ENCODE peak calls at places on chromosomes 11 and 22, in eight cellular contexts. One of them, this sample, is unnamed.
A peak's percentile ranks its signal among the peaks of the same experiment; 100 is the strongest.

GRCh38 chr22:46374663-46375474 is 39.4 kb downstream of the TRMU start:
- DNase-seq in adrenal gland: no peak
- DNase-seq in dorsolateral prefrontal cortex: no peak
- DNase-seq in ovary: no peak
- DNase-seq in stomach: peak; percentile 88
- DNase-seq in AG10803: no peak
- DNase-seq in mammary epithelial cell: no peak
- DNase-seq in choroid plexus epithelial cell: no peak
- DNase-seq in this sample: no peak

GRCh38 chr22:45859231-45860161 is 117.5 kb downstream of the WNT7B start:
- DNase-seq in mammary epithelial cell: no peak
- DNase-seq in ovary: no peak
- DNase-seq in AG10803: no peak
- DNase-seq in adrenal gland: peak; percentile 18
- DNase-seq in stomach: peak; percentile 17
- DNase-seq in choroid plexus epithelial cell: peak; percentile 23
- DNase-seq in dorsolateral prefrontal cortex: no peak
- DNase-seq in this sample: peak; percentile 38

GRCh38 chr11:126193038-126193478 is 18.4 kb downstream of the RPUSD4 start:
- DNase-seq in dorsolateral prefrontal cortex: no peak
- DNase-seq in AG10803: no peak
- DNase-seq in stomach: no peak
- DNase-seq in ovary: no peak
- DNase-seq in choroid plexus epithelial cell: no peak
- DNase-seq in adrenal gland: no peak
- DNase-seq in mammary epithelial cell: no peak
- DNase-seq in this sample: no peak

GRCh38 chr11:124194696-124195418 is 11.7 kb downstream of the OR10D3 start:
- DNase-seq in AG10803: peak; percentile 54
- DNase-seq in dorsolateral prefrontal cortex: no peak
- DNase-seq in stomach: peak; percentile 39
- DNase-seq in choroid plexus epithelial cell: peak; percentile 85
- DNase-seq in adrenal gland: peak; percentile 71
- DNase-seq in mammary epithelial cell: peak; percentile 48
- DNase-seq in ovary: no peak
- DNase-seq in this sample: peak; percentile 53

GRCh38 chr11:704799-705645 is 1.0 kb upstream of the EPS8L2 start:
- DNase-seq in adrenal gland: no peak
- DNase-seq in mammary epithelial cell: peak; percentile 53
- DNase-seq in ovary: peak; percentile 51
- DNase-seq in stomach: peak; percentile 91
- DNase-seq in dorsolateral prefrontal cortex: no peak
- DNase-seq in choroid plexus epithelial cell: no peak
- DNase-seq in AG10803: no peak
- DNase-seq in this sample: no peak

GRCh38 chr11:44030276-44030932 is 17.4 kb upstream of the ACCSL start:
- DNase-seq in dorsolateral prefrontal cortex: no peak
- DNase-seq in stomach: no peak
- DNase-seq in adrenal gland: peak; percentile 77
- DNase-seq in AG10803: peak; percentile 74
- DNase-seq in mammary epithelial cell: no peak
- DNase-seq in ovary: peak; percentile 78
- DNase-seq in choroid plexus epithelial cell: peak; percentile 89
- DNase-seq in this sample: peak; percentile 10

GRCh38 chr11:70192666-70193410 is 10.3 kb upstream of the FADD start:
- DNase-seq in AG10803: no peak
- DNase-seq in mammary epithelial cell: no peak
- DNase-seq in adrenal gland: no peak
- DNase-seq in stomach: no peak
- DNase-seq in choroid plexus epithelial cell: no peak
- DNase-seq in dorsolateral prefrontal cortex: no peak
- DNase-seq in ovary: no peak
- DNase-seq in this sample: no peak

GRCh38 chr11:11533751-11534150 is 88.1 kb downstream of the GALNT18 start:
- DNase-seq in adrenal gland: no peak
- DNase-seq in dorsolateral prefrontal cortex: peak; percentile 45
- DNase-seq in choroid plexus epithelial cell: no peak
- DNase-seq in AG10803: no peak
- DNase-seq in ovary: no peak
- DNase-seq in mammary epithelial cell: no peak
- DNase-seq in stomach: no peak
- DNase-seq in this sample: no peak

GRCh38 chr11:117734596-117734995 is 62.4 kb downstream of the DSCAML1 start:
- DNase-seq in ovary: no peak
- DNase-seq in stomach: no peak
- DNase-seq in dorsolateral prefrontal cortex: no peak
- DNase-seq in choroid plexus epithelial cell: no peak
- DNase-seq in adrenal gland: no peak
- DNase-seq in mammary epithelial cell: no peak
- DNase-seq in AG10803: no peak
- DNase-seq in this sample: no peak

GRCh38 chr11:117731689-117732290 is 65.2 kb downstream of the DSCAML1 start:
- DNase-seq in choroid plexus epithelial cell: no peak
- DNase-seq in ovary: no peak
- DNase-seq in stomach: no peak
- DNase-seq in adrenal gland: no peak
- DNase-seq in AG10803: no peak
- DNase-seq in dorsolateral prefrontal cortex: no peak
- DNase-seq in mammary epithelial cell: no peak
- DNase-seq in this sample: no peak

GRCh38 chr11:117735350-117735977 is 61.6 kb downstream of the DSCAML1 start:
- DNase-seq in dorsolateral prefrontal cortex: no peak
- DNase-seq in AG10803: no peak
- DNase-seq in mammary epithelial cell: no peak
- DNase-seq in stomach: no peak
- DNase-seq in choroid plexus epithelial cell: no peak
- DNase-seq in ovary: no peak
- DNase-seq in adrenal gland: no peak
- DNase-seq in this sample: no peak

GRCh38 chr11:117733311-117733710 is 63.7 kb downstream of the DSCAML1 start:
- DNase-seq in ovary: no peak
- DNase-seq in stomach: no peak
- DNase-seq in adrenal gland: no peak
- DNase-seq in choroid plexus epithelial cell: no peak
- DNase-seq in mammary epithelial cell: no peak
- DNase-seq in dorsolateral prefrontal cortex: no peak
- DNase-seq in AG10803: no peak
- DNase-seq in this sample: no peak

GRCh38 chr11:117730256-117730800 is 66.7 kb downstream of the DSCAML1 start:
- DNase-seq in ovary: no peak
- DNase-seq in choroid plexus epithelial cell: no peak
- DNase-seq in AG10803: no peak
- DNase-seq in stomach: no peak
- DNase-seq in mammary epithelial cell: no peak
- DNase-seq in adrenal gland: no peak
- DNase-seq in dorsolateral prefrontal cortex: no peak
- DNase-seq in this sample: no peak
- TF ChIP-seq CTCF in ovary: no peak
- TF ChIP-seq CTCF in choroid plexus epithelial cell: peak; percentile 3
- TF ChIP-seq CTCF in AG10803: no peak
- TF ChIP-seq CTCF in stomach: no peak
- TF ChIP-seq CTCF in mammary epithelial cell: no peak
- TF ChIP-seq CTCF in adrenal gland: no peak
- TF ChIP-seq CTCF in dorsolateral prefrontal cortex: no peak
- TF ChIP-seq CTCF in this sample: no peak

GRCh38 chr11:30860970-30861369 is 274.8 kb upstream of the MPPED2 start:
- DNase-seq in adrenal gland: no peak
- DNase-seq in AG10803: no peak
- DNase-seq in ovary: no peak
- DNase-seq in stomach: no peak
- DNase-seq in dorsolateral prefrontal cortex: no peak
- DNase-seq in mammary epithelial cell: no peak
- DNase-seq in choroid plexus epithelial cell: no peak
- DNase-seq in this sample: no peak
- H3K4me3 ChIP-seq in adrenal gland: no peak overlapping the region
- H3K4me3 ChIP-seq in AG10803: no peak overlapping the region
- H3K4me3 ChIP-seq in ovary: no peak overlapping the region
- H3K4me3 ChIP-seq in stomach: no peak overlapping the region
- H3K4me3 ChIP-seq in dorsolateral prefrontal cortex: no peak overlapping the region
- H3K4me3 ChIP-seq in mammary epithelial cell: no peak overlapping the region
- H3K4me3 ChIP-seq in choroid plexus epithelial cell: no peak overlapping the region
- H3K4me3 ChIP-seq in this sample: no peak overlapping the region

GRCh38 chr11:9726313-9727022 is 62.6 kb downstream of the SWAP70 start:
- DNase-seq in mammary epithelial cell: peak; percentile 75
- DNase-seq in ovary: no peak
- DNase-seq in AG10803: peak; percentile 34
- DNase-seq in adrenal gland: no peak
- DNase-seq in stomach: no peak
- DNase-seq in dorsolateral prefrontal cortex: no peak
- DNase-seq in choroid plexus epithelial cell: peak; percentile 76
- DNase-seq in this sample: peak; percentile 86
- TF ChIP-seq CTCF in mammary epithelial cell: no peak
- TF ChIP-seq CTCF in ovary: no peak
- TF ChIP-seq CTCF in AG10803: no peak
- TF ChIP-seq CTCF in adrenal gland: no peak
- TF ChIP-seq CTCF in stomach: no peak
- TF ChIP-seq CTCF in dorsolateral prefrontal cortex: no peak
- TF ChIP-seq CTCF in choroid plexus epithelial cell: no peak
- TF ChIP-seq CTCF in this sample: no peak

DNA sequence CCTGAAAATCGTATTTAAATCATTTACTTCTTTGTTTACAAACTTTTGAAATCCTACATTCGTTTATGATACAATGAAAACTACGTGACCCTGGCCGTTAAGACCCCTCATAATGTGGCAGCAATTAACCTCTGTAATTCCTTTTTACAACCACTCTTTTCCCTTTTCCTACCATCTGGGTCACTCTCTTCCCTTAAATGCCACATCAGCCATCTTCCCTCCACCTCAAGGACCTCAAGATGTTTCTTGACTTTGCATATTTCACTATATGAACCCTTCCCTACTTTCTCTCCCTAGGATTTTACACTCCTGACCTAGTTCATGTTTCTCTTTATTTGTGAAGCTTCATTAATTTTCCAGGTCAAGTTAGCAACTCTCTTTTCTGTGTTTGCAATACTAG is 26.8 kb downstream of the OR2AG2 start:
- DNase-seq in adrenal gland: no peak
- DNase-seq in ovary: no peak
- DNase-seq in choroid plexus epithelial cell: no peak
- DNase-seq in stomach: no peak
- DNase-seq in mammary epithelial cell: no peak
- DNase-seq in AG10803: no peak
- DNase-seq in dorsolateral prefrontal cortex: no peak
- DNase-seq in this sample: no peak
- H3K4me3 ChIP-seq in adrenal gland: peak overlapping the region; percentile 3
- H3K4me3 ChIP-seq in ovary: no peak overlapping the region
- H3K4me3 ChIP-seq in choroid plexus epithelial cell: no peak overlapping the region
- H3K4me3 ChIP-seq in stomach: no peak overlapping the region
- H3K4me3 ChIP-seq in mammary epithelial cell: no peak overlapping the region
- H3K4me3 ChIP-seq in AG10803: no peak overlapping the region
- H3K4me3 ChIP-seq in dorsolateral prefrontal cortex: no peak overlapping the region
- H3K4me3 ChIP-seq in this sample: no peak overlapping the region

GRCh38 chr11:64597671-64598101 is 6.7 kb downstream of the SLC22A12 start:
- DNase-seq in adrenal gland: no peak
- DNase-seq in AG10803: no peak
- DNase-seq in choroid plexus epithelial cell: no peak
- DNase-seq in mammary epithelial cell: no peak
- DNase-seq in dorsolateral prefrontal cortex: no peak
- DNase-seq in stomach: no peak
- DNase-seq in ovary: peak; percentile 30
- DNase-seq in this sample: no peak
- TF ChIP-seq CTCF in adrenal gland: no peak
- TF ChIP-seq CTCF in AG10803: no peak
- TF ChIP-seq CTCF in choroid plexus epithelial cell: no peak
- TF ChIP-seq CTCF in mammary epithelial cell: no peak
- TF ChIP-seq CTCF in dorsolateral prefrontal cortex: no peak
- TF ChIP-seq CTCF in stomach: no peak
- TF ChIP-seq CTCF in ovary: no peak
- TF ChIP-seq CTCF in this sample: no peak

DNA sequence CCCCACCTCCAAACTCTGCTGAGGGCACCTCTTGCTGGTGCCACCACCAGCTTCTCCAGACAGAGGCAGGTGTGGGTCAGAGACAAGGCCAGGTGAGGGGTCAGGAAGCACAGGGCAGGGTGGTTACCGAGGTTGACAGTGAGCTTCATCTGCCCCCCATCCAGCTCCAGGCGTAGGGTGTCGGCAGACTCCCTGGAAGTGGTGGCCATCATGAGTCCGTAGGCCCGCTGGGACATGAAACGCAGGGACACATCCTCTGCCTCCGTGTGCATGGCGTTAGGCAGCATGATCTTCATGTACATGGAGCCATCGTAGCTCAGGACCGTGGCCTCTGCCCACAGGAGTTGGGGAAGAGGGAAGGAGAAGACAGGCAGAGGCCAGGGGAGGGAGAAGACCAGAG is 62.8 kb downstream of the NRXN2 start:
- DNase-seq in ovary: no peak
- DNase-seq in mammary epithelial cell: no peak
- DNase-seq in stomach: no peak
- DNase-seq in adrenal gland: no peak
- DNase-seq in dorsolateral prefrontal cortex: no peak
- DNase-seq in choroid plexus epithelial cell: no peak
- DNase-seq in AG10803: no peak
- DNase-seq in this sample: no peak
- H3K4me3 ChIP-seq in ovary: no peak overlapping the region
- H3K4me3 ChIP-seq in mammary epithelial cell: no peak overlapping the region
- H3K4me3 ChIP-seq in stomach: no peak overlapping the region
- H3K4me3 ChIP-seq in adrenal gland: no peak overlapping the region
- H3K4me3 ChIP-seq in dorsolateral prefrontal cortex: no peak overlapping the region
- H3K4me3 ChIP-seq in choroid plexus epithelial cell: no peak overlapping the region
- H3K4me3 ChIP-seq in AG10803: peak overlapping the region; percentile 57
- H3K4me3 ChIP-seq in this sample: no peak overlapping the region

GRCh38 chr11:59283825-59284772 is 71.4 kb upstream of the MPEG1 start:
- DNase-seq in adrenal gland: peak; percentile 55
- DNase-seq in dorsolateral prefrontal cortex: no peak
- DNase-seq in ovary: no peak
- DNase-seq in stomach: peak; percentile 53
- DNase-seq in mammary epithelial cell: peak; percentile 31
- DNase-seq in choroid plexus epithelial cell: peak; percentile 72
- DNase-seq in AG10803: peak; percentile 46
- DNase-seq in this sample: peak; percentile 32

GRCh38 chr11:59283311-59283710 is 70.6 kb upstream of the MPEG1 start:
- DNase-seq in dorsolateral prefrontal cortex: no peak
- DNase-seq in stomach: no peak
- DNase-seq in choroid plexus epithelial cell: no peak
- DNase-seq in adrenal gland: no peak
- DNase-seq in AG10803: no peak
- DNase-seq in ovary: no peak
- DNase-seq in mammary epithelial cell: no peak
- DNase-seq in this sample: no peak

GRCh38 chr11:59281177-59281576 is 68.5 kb upstream of the MPEG1 start:
- DNase-seq in adrenal gland: no peak
- DNase-seq in dorsolateral prefrontal cortex: no peak
- DNase-seq in mammary epithelial cell: no peak
- DNase-seq in choroid plexus epithelial cell: no peak
- DNase-seq in AG10803: no peak
- DNase-seq in stomach: no peak
- DNase-seq in ovary: no peak
- DNase-seq in this sample: no peak

GRCh38 chr11:59285716-59286260 is 72.9 kb upstream of the OR5AN1 start:
- DNase-seq in adrenal gland: no peak
- DNase-seq in AG10803: no peak
- DNase-seq in mammary epithelial cell: no peak
- DNase-seq in choroid plexus epithelial cell: peak; percentile 1
- DNase-seq in stomach: no peak
- DNase-seq in dorsolateral prefrontal cortex: no peak
- DNase-seq in ovary: no peak
- DNase-seq in this sample: no peak

DNA sequence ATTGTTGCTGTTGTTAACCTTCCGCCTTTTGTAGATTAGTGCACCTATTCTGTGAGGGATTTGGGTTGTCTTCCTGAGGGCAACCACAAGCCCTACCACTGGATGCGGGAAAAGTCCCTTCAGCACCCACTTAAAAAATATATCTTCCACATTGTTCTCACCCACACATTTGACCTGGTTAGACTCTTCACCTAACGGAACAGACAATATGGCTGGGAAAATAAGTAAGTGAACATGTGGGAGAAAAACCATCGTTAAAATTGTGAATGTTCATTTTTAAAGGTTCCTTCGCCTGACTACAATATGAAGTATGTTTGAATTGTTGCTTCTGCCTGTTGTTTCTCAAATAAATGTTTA is 72.0 kb upstream of the MPEG1 start:
- DNase-seq in stomach: no peak
- DNase-seq in mammary epithelial cell: no peak
- DNase-seq in dorsolateral prefrontal cortex: no peak
- DNase-seq in choroid plexus epithelial cell: no peak
- DNase-seq in ovary: no peak
- DNase-seq in adrenal gland: no peak
- DNase-seq in AG10803: no peak
- DNase-seq in this sample: no peak
- TF ChIP-seq CTCF in stomach: no peak
- TF ChIP-seq CTCF in mammary epithelial cell: no peak
- TF ChIP-seq CTCF in dorsolateral prefrontal cortex: no peak
- TF ChIP-seq CTCF in choroid plexus epithelial cell: no peak
- TF ChIP-seq CTCF in ovary: no peak
- TF ChIP-seq CTCF in adrenal gland: no peak
- TF ChIP-seq CTCF in AG10803: no peak
- TF ChIP-seq CTCF in this sample: no peak

This sample was measured in astrocyte of the spinal cord.